ENCODE peak calls at places on chromosomes 13 and 19, in four cellular contexts. H, F, C and K are unnamed samples.

GRCh38 chr19:44647144-44647543 is 3.4 kb downstream of the PVR start:
- DNase-seq in C (no peak), F (no peak), H (no peak), K (no peak)

GRCh38 chr19:41994521-41994971 is 516 bp upstream of the ATP1A3 start:
- DNase-seq in C (no peak), H (no peak), F (no peak), K (no peak)

GRCh38 chr13:113179374-113180230 is 21.2 kb downstream of the PROZ start:
- DNase-seq in H (no peak), C (peak; percentile 82), F (no peak), K (no peak)

GRCh38 chr19:32041681-32042292 is 303.6 kb upstream of the ZNF507 start:
- DNase-seq in F (peak; percentile 41), H (no peak), C (peak; percentile 31), K (no peak)

GRCh38 chr19:18202759-18203407 is 959 bp downstream of the RAB3A start:
- DNase-seq in F (no peak), C (no peak), H (no peak), K (no peak)

GRCh38 chr19:47776568-47776967 is 1.9 kb upstream of the SELENOW start:
- DNase-seq in H (no peak), C (no peak), F (no peak), K (no peak)

GRCh38 chr19:48553676-48554384 is 1.9 kb downstream of the SULT2B1 start:
- DNase-seq in C (peak; percentile 86), F (peak; percentile 69), H (no peak), K (no peak)

GRCh38 chr19:50423279-50424113 is 4.8 kb downstream of the SPIB start:
- DNase-seq in F (no peak), H (no peak), C (no peak), K (no peak)

GRCh38 chr19:15629003-15629880 is 11.5 kb upstream of the CYP4F3 start:
- DNase-seq in C (peak; percentile 19), F (peak; percentile 44), H (no peak), K (peak; percentile 1)

GRCh38 chr13:23365652-23366051 is 67.8 kb downstream of the SACS start:
- DNase-seq in H (no peak), C (peak; percentile 71), F (no peak), K (no peak)

GRCh38 chr19:51166846-51167490 is 24.9 kb downstream of the SIGLEC7 start:
- DNase-seq in F (no peak), C (no peak), H (no peak), K (no peak)

GRCh38 chr13:30697177-30697953 is 38.0 kb upstream of the ALOX5AP start:
- DNase-seq in C (no peak), F (peak; percentile 35), H (no peak), K (no peak)

GRCh38 chr13:85303630-85304029 is 495.6 kb downstream of the SLITRK6 start:
- DNase-seq in C (no peak), H (no peak), F (no peak), K (no peak)

GRCh38 chr13:37616131-37616530 is 17.6 kb upstream of the POSTN start:
- DNase-seq in F (no peak), C (peak; percentile 28), H (no peak), K (no peak)

GRCh38 chr19:18357442-18358264 is 17.3 kb downstream of the PGPEP1 start:
- DNase-seq in H (no peak), C (no peak), F (no peak), K (no peak)

GRCh38 chr13:52454459-52454824 is 836 bp upstream of the CKAP2 start:
- DNase-seq in C (peak; percentile 8), F (peak; percentile 10), H (no peak), K (no peak)

GRCh38 chr19:6452223-6452614 is 7.4 kb downstream of the SLC25A23 start:
- DNase-seq in F (no peak), H (no peak), C (no peak), K (no peak)

GRCh38 chr19:40139533-40140287 is 49.0 kb upstream of the ZNF780A start:
- DNase-seq in C (peak; percentile 63), F (peak; percentile 75), H (peak; percentile 12), K (peak; percentile 8)

GRCh38 chr13:106295971-106296370 is 239.5 kb downstream of the EFNB2 start:
- DNase-seq in F (no peak), C (no peak), H (no peak), K (no peak)

GRCh38 chr13:112764864-112765561 is 75.2 kb downstream of the ATP11A start:
- DNase-seq in F (no peak), C (no peak), H (no peak), K (no peak)

GRCh38 chr13:55244991-55245644 is 1895.6 kb upstream of the PRR20A start:
- DNase-seq in H (no peak), C (no peak), F (no peak), K (no peak)

GRCh38 chr13:38494445-38494844 is 144.8 kb downstream of the UFM1 start:
- DNase-seq in H (no peak), C (no peak), F (no peak), K (no peak)

GRCh38 chr19:41325947-41326706 is 16.2 kb downstream of the CCDC97 start:
- DNase-seq in C (peak; percentile 80), H (no peak), F (peak; percentile 50), K (no peak)

GRCh38 chr13:27965740-27966640 is 3.1 kb downstream of the CDX2 start:
- DNase-seq in F (no peak), C (no peak), H (no peak), K (no peak)

GRCh38 chr13:26600345-26600761 is 42.9 kb downstream of the WASF3 start:
- DNase-seq in H (no peak), F (peak; percentile 23), C (peak; percentile 45), K (no peak)

GRCh38 chr13:20125129-20125782 is 35.6 kb downstream of the GJA3 start:
- DNase-seq in C (peak; percentile 69), F (peak; percentile 84), H (no peak), K (peak; percentile 25)

GRCh38 chr19:4391701-4392543 is 8.4 kb downstream of the SH3GL1 start:
- DNase-seq in H (no peak), C (peak; percentile 91), F (peak; percentile 69), K (no peak)

GRCh38 chr19:5971714-5972354 is 6.1 kb downstream of the RANBP3 start:
- DNase-seq in F (no peak), C (no peak), H (no peak), K (no peak)

GRCh38 chr13:21567714-21568113 is 36.3 kb downstream of the MICU2 start:
- DNase-seq in H (no peak), C (peak; percentile 20), F (no peak), K (no peak)

GRCh38 chr19:11390359-11390758 is 6.2 kb upstream of the EPOR start:
- DNase-seq in H (no peak), C (no peak), F (no peak), K (no peak)

GRCh38 chr13:46354143-46355087 is 32.6 kb downstream of the RUBCNL start:
- DNase-seq in H (peak; percentile 86), F (peak; percentile 94), C (peak; percentile 88), K (peak; percentile 84)

GRCh38 chr19:3664879-3665642 is 35.2 kb downstream of the PIP5K1C start:
- DNase-seq in F (no peak), C (no peak), H (no peak), K (no peak)

GRCh38 chr13:78618411-78618810 is 15.1 kb upstream of the POU4F1 start:
- DNase-seq in F (no peak), C (no peak), H (no peak), K (no peak)

GRCh38 chr19:56834564-56835375 is 5.8 kb downstream of the PEG3 start:
- DNase-seq in H (no peak), C (no peak), F (no peak), K (no peak)

GRCh38 chr13:29434217-29434940 is 161.1 kb downstream of the SLC7A1 start:
- DNase-seq in F (no peak), H (no peak), C (no peak), K (no peak)

GRCh38 chr19:54439174-54439851 is 9.7 kb upstream of the LENG8 start:
- DNase-seq in F (no peak), C (no peak), H (no peak), K (no peak)

GRCh38 chr13:91609353-91609752 is 210.9 kb downstream of the GPC5 start:
- DNase-seq in F (peak; percentile 77), H (no peak), C (peak; percentile 54), K (no peak)

DNA sequence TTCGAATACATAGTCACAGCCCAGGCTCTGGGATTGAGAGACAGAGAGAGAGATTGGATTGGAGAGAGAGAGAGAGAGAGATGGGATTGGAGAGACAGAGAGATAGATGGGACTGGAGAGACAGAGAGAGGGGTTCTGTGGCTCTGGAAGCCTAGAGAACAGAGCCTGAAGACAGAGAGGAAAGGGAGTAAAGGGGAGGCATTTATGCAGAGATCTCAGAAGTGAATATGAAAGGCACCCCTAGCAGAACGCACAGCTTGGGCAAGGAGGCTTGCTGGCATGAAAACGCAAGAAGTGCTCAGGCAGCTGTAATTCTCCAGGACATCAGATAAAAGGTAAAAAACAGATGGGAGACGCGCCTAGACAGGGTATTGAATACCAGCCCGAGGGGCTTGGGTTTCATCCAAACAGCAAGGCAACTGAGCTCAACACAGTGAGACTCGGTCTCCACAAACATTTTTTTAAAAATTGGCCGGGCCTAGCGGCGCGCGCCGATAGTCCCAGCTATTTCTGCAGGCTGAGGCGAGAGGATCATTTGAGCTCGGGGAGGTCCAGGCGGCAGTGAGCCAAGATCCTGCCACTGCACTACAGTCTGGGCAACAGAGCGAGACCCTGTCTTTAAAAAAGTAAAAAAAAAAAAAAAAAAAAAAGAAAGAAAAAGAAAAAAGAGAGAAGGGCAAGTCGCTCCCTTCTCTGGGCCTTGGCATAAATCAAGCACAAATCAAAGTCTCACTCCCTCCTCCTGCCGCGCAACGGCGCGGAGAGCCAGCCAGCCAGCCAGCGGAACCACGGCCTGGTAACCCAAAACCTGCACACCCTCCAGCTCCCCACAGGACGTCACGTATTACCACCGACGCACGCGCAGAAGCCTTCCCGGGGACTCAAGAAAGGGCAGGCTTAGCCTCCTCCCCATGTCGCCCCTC is 769 bp upstream of the PPP2R1A start:
- DNase-seq in F (no peak), C (no peak), H (no peak), K (no peak)
- TF ChIP-seq CTCF in F (no peak), C (no peak), H (no peak), K (no peak)

DNA sequence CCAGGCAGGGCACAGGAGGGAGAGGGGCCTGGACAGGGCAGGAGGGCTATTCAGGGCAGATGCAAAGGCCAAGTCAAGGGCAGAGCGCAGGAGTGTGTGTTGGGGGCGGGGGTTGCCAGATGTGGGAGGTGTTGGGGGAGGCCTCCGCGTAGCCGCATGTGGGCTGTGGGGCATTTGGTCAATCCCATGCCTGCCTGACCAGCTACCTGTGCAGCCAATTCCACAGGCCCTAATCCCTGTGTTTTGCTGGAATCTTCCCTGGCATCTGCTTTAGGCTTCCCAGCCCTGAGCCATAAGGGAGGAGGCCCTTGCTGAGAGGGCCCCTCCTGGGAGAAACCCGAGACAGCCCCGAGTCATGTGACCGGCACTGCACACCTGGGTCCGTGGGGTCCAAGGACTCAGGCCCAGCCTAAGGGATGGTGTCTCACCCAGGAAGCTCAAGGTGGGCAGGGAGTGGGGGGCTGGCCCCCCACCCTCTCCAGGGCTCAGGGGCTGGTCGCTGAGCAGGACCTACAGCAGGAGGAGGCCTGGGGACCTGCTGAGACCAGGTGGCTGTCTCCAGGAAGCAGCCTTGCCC is 20.3 kb downstream of the RFX1 start:
- DNase-seq in H (no peak), C (no peak), F (no peak), K (no peak)
- H3K4me3 ChIP-seq in H (no peak overlapping the region), C (no peak overlapping the region), F (no peak overlapping the region), K (no peak overlapping the region)

GRCh38 chr19:2096543-2097329 is at the start of gene IZUMO4:
- DNase-seq in H (peak; percentile 77), C (peak; percentile 96), F (peak; percentile 97), K (peak; percentile 79)
- TF ChIP-seq CTCF in H (peak; percentile 21), C (peak; percentile 43), F (peak; percentile 41), K (peak; percentile 39)

GRCh38 chr13:43787998-43788397 is 1.2 kb upstream of the ENOX1 start:
- DNase-seq in C (peak; percentile 52), H (no peak), F (peak; percentile 70), K (no peak)
- H3K4me3 ChIP-seq in C (no peak overlapping the region), H (peak overlapping the region; percentile 60), F (peak overlapping the region; percentile 75), K (no peak overlapping the region)

GRCh38 chr19:46604781-46605355 is 3.7 kb downstream of the CALM3 start:
- DNase-seq in F (no peak), H (no peak), C (no peak), K (no peak)
- TF ChIP-seq CTCF in F (no peak), H (no peak), C (no peak), K (no peak)